ENCODE peak calls at places on chromosome 7, in seven cellular contexts. Q is IMR-90, I is H9, P is H1, F is mesendoderm, D is mesenchymal stem cell, H is trophoblast cell. E is an unnamed sample.

GRCh38 chr7:148912758-148913541 is 28.9 kb upstream of the EZH2 start:
- DNase-seq in D (no peak), F (no peak), I (no peak), P (no peak), H (no peak), Q (no peak), E (no peak)

GRCh38 chr7:4123823-4124222 is 558.3 kb upstream of the FOXK1 start:
- DNase-seq in P (no peak), I (no peak), F (no peak), Q (peak; percentile 6), H (no peak), D (peak; percentile 15), E (no peak)

GRCh38 chr7:156684661-156685060 is 44.1 kb downstream of the RNF32 start:
- DNase-seq in P (no peak), H (no peak), D (no peak), I (no peak), F (no peak), Q (no peak), E (no peak)

GRCh38 chr7:75650671-75651070 is 88.1 kb downstream of the HIP1 start:
- DNase-seq in P (no peak), F (peak; percentile 59), D (no peak), H (no peak), I (no peak), Q (no peak), E (no peak)

GRCh38 chr7:1591876-1592275 is 22.0 kb upstream of the PSMG3 start:
- DNase-seq in F (no peak), I (no peak), D (no peak), Q (no peak), H (no peak), P (no peak), E (no peak)

GRCh38 chr7:155872678-155873369 is 60.6 kb upstream of the SHH start:
- DNase-seq in H (no peak), D (no peak), I (peak; percentile 5), P (peak; percentile 42), F (no peak), Q (no peak), E (no peak)

GRCh38 chr7:133941496-133941895 is 185.6 kb upstream of the LRGUK start:
- DNase-seq in I (no peak), P (no peak), Q (peak; percentile 74), D (peak; percentile 70), H (peak; percentile 37), F (no peak), E (no peak)

GRCh38 chr7:72336887-72337821 is 75.0 kb downstream of the CALN1 start:
- DNase-seq in I (peak; percentile 53), D (no peak), H (no peak), P (peak; percentile 82), F (peak; percentile 58), Q (no peak), E (peak; percentile 37)

GRCh38 chr7:22639400-22639799 is 87.6 kb upstream of the IL6 start:
- DNase-seq in P (no peak), D (no peak), I (no peak), H (no peak), Q (peak; percentile 95), F (no peak), E (no peak)

GRCh38 chr7:27203378-27203953 is 3.6 kb upstream of the HOXA13 start:
- DNase-seq in P (peak; percentile 42), D (no peak), H (no peak), Q (no peak), I (no peak), F (no peak), E (no peak)

GRCh38 chr7:82158327-82158726 is 285.2 kb downstream of the CACNA2D1 start:
- DNase-seq in F (no peak), Q (no peak), I (no peak), P (no peak), H (no peak), D (no peak), E (no peak)

GRCh38 chr7:80957226-80957625 is 38.4 kb upstream of the SEMA3C start:
- DNase-seq in F (no peak), P (no peak), I (no peak), Q (peak; percentile 30), H (no peak), D (no peak), E (no peak)

DNA sequence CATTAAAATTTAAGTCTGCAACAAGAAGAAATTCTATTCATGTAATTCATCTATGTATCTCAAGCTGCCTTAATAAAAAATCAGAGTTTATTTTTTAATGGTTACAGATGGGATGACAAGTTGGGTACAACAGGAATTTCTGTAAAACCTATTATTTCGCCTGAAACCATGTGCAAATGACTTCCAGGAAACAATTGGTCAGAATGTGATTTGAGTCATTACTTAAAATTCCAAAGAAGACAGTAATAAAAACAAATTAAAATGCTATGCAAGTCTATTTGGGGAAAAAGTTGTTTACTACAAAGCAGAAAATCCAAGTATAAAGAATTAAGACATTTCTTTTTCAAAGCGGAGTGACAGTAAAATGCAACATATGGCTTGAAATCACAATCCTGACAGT is 41.4 kb upstream of the SEMA3C start:
- DNase-seq in D (no peak), P (no peak), I (no peak), H (no peak), F (no peak), Q (no peak), E (no peak)
- H3K4ac ChIP-seq in D (no peak overlapping the region), P (no peak overlapping the region), I (no peak overlapping the region), H (no peak overlapping the region), F (no peak overlapping the region), Q (no peak overlapping the region), E (no peak overlapping the region)

GRCh38 chr7:47307311-47307710 is 274.6 kb downstream of the TNS3 start:
- DNase-seq in H (no peak), P (no peak), I (no peak), F (no peak), D (peak; percentile 29), Q (no peak), E (no peak)
- H3K79me1 ChIP-seq in H (no peaks in the 10 kb centered on the region), P (no peaks in the 10 kb centered on the region), I (no peaks in the 10 kb centered on the region), F (no peaks in the 10 kb centered on the region), D (peaks cover 22% of the 10 kb centered on the region), Q (peaks cover 35% of the 10 kb centered on the region), E (peaks cover 2% of the 10 kb centered on the region)

DNA sequence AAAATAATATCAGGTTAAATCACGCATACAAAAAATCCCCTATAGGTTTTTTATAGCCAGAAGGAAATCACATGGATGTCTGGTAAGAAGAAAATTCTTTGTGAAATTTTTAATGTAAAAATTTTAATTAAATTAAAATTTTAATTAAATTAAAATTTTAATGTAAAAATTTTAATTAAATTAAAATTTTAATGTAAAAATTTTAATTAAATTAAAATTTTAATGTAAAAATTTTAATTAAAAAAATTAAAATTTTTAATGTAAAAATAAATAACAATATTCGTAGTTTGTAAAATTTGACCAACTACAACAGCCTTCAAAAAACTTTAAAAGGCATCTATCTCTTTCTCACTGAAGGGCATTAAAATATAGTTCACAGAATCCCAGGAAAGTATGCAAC is 61.5 kb downstream of the CTTNBP2 start:
- DNase-seq in I (no peak), Q (no peak), F (no peak), H (no peak), D (no peak), P (no peak), E (no peak)
- H4K8ac ChIP-seq in I (no peak overlapping the region), Q (no peak overlapping the region), F (no peak overlapping the region), H (no peak overlapping the region), D (no peak overlapping the region), P (no peak overlapping the region), E (no peak overlapping the region)

GRCh38 chr7:74585844-74586243 is 71.7 kb upstream of the GTF2I start:
- DNase-seq in P (no peak), F (no peak), D (no peak), I (no peak), Q (no peak), H (no peak), E (no peak)

GRCh38 chr7:74584160-74584954 is 73.2 kb upstream of the GTF2I start:
- DNase-seq in D (no peak), H (peak; percentile 11), Q (no peak), I (no peak), F (peak; percentile 89), P (no peak), E (no peak)

GRCh38 chr7:74583630-74584029 is 73.9 kb upstream of the GTF2I start:
- DNase-seq in I (no peak), P (no peak), F (peak; percentile 40), D (no peak), Q (no peak), H (no peak), E (no peak)

GRCh38 chr7:74587435-74588126 is 69.9 kb upstream of the GTF2I start:
- DNase-seq in F (peak; percentile 89), I (peak; percentile 81), H (no peak), Q (peak; percentile 89), D (peak; percentile 94), P (peak; percentile 69), E (no peak)

GRCh38 chr7:74586258-74587200 is 71.0 kb upstream of the GTF2I start:
- DNase-seq in D (peak; percentile 64), Q (no peak), H (no peak), F (no peak), P (no peak), I (no peak), E (no peak)
- H3K4ac ChIP-seq in D (no peak overlapping the region), Q (no peak overlapping the region), H (no peak overlapping the region), F (no peak overlapping the region), P (peak overlapping the region; percentile 69), I (no peak overlapping the region), E (peak overlapping the region; percentile 66)

GRCh38 chr7:120241973-120242372 is 31.0 kb upstream of the KCND2 start:
- DNase-seq in F (no peak), H (no peak), I (no peak), Q (no peak), D (no peak), P (no peak), E (no peak)
- H3K79me1 ChIP-seq in F (no peaks in the 10 kb centered on the region), H (no peaks in the 10 kb centered on the region), I (no peaks in the 10 kb centered on the region), Q (no peaks in the 10 kb centered on the region), D (no peaks in the 10 kb centered on the region), P (no peaks in the 10 kb centered on the region), E (no peaks in the 10 kb centered on the region)

DNA sequence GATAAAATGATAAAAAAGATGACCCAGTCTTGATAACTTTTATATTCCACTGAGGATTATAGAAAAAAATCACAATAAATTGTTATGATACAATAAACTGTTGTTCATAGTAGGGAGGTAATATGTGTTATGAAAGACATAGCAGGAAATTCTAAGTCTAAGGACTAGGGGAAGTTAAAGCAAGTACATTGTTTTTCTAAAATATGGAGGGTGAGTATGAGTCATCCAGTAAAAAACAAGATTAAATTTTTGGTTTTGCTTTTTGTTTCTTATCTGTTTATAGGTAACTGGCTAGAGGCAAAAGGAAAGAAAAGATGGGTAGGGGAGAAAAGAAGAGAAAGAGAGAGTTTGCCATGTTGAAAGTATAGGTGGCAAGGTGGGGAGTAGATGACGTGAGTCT is 188.4 kb downstream of the POLR1F start:
- DNase-seq in Q (no peak), P (no peak), I (no peak), D (no peak), H (no peak), F (no peak), E (no peak)
- H4K8ac ChIP-seq in Q (no peak overlapping the region), P (no peak overlapping the region), I (no peak overlapping the region), D (no peak overlapping the region), H (no peak overlapping the region), F (no peak overlapping the region), E (no peak overlapping the region)

DNA sequence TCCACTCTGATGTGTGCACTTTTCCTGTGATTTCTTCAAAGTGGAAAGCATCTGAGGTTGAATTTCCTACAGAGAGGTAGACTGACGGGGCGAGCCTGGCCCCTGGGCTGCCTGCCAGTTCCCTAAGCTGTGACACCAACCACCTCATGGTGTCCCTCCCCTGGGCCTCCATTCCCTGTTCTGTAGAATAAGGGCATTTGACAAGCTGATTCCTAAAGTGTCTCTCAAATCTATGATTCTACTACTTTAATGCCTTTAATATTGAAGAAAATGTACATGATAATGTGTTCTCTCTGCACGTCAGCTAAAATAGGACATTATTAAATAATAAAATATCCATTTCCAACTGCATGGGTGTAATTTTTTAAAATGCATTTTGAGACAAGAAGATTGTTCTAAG is 105.1 kb downstream of the SEC61G start:
- DNase-seq in H (no peak), F (no peak), Q (no peak), I (no peak), D (no peak), P (no peak), E (no peak)
- H3K4ac ChIP-seq in H (no peak overlapping the region), F (no peak overlapping the region), Q (no peak overlapping the region), I (no peak overlapping the region), D (no peak overlapping the region), P (no peak overlapping the region), E (no peak overlapping the region)

E was measured in neuronal stem cell.